ENCODE peak calls at places on chromosomes 12 and 14, in ten cellular contexts. L, V, A, W, C, O, D, I, K and B are unnamed samples.

GRCh38 chr12:84793558-84794367 is 118.8 kb downstream of the SLC6A15 start:
- DNase-seq in L (no peak), V (no peak), A (no peak), W (peak), C (peak), O (no peak), D (no peak), I (no peak), K (peak), B (no peak)

GRCh38 chr14:71231521-71232393 is 324.5 kb downstream of the PCNX1 start:
- DNase-seq in L (no peak), V (no peak), A (no peak), W (no peak), C (no peak), O (no peak), D (no peak), I (no peak), K (peak), B (no peak)

GRCh38 chr14:76011959-76012802 is 26.6 kb downstream of the IFT43 start:
- DNase-seq in L (no peak), V (no peak), A (no peak), W (no peak), C (peak), O (no peak), D (no peak), I (no peak), K (no peak), B (no peak)

GRCh38 chr12:127170271-127171180 is 1096.4 kb upstream of the TMEM132C start:
- DNase-seq in L (no peak), V (no peak), A (no peak), W (peak), C (peak), O (no peak), D (no peak), I (no peak), K (no peak), B (no peak)

GRCh38 chr14:45679852-45680251 is 426.9 kb upstream of the MIS18BP1 start:
- DNase-seq in L (no peak), V (no peak), A (no peak), W (peak), C (peak), O (no peak), D (peak), I (no peak), K (no peak), B (no peak)

GRCh38 chr12:29719381-29719780 is 64.4 kb downstream of the TMTC1 start:
- DNase-seq in L (no peak), V (no peak), A (no peak), W (no peak), C (no peak), O (no peak), D (no peak), I (no peak), K (no peak), B (no peak)

GRCh38 chr12:88325828-88326214 is 183.7 kb downstream of the TMTC3 start:
- DNase-seq in L (no peak), V (no peak), A (no peak), W (peak), C (peak), O (no peak), D (no peak), I (no peak), K (no peak), B (no peak)

GRCh38 chr14:61192970-61193369 is 88.2 kb downstream of the TMEM30B start:
- DNase-seq in L (no peak), V (no peak), A (no peak), W (peak), C (no peak), O (peak), D (no peak), I (no peak), K (no peak), B (no peak)

GRCh38 chr12:21813125-21813524 is 38.6 kb upstream of the KCNJ8 start:
- DNase-seq in L (no peak), V (no peak), A (no peak), W (no peak), C (no peak), O (no peak), D (no peak), I (no peak), K (no peak), B (no peak)

GRCh38 chr12:1539135-1539534 is 55.2 kb downstream of the FBXL14 start:
- DNase-seq in L (no peak), V (no peak), A (no peak), W (no peak), C (no peak), O (no peak), D (no peak), I (no peak), K (no peak), B (no peak)

GRCh38 chr12:62898568-62898967 is 36.4 kb downstream of the PPM1H start:
- DNase-seq in L (no peak), V (no peak), A (no peak), W (peak), C (peak), O (no peak), D (no peak), I (no peak), K (no peak), B (no peak)

GRCh38 chr12:69056743-69057515 is 124.0 kb upstream of the CPM start:
- DNase-seq in L (no peak), V (no peak), A (no peak), W (peak), C (peak), O (no peak), D (no peak), I (no peak), K (no peak), B (no peak)

GRCh38 chr12:89858718-89859117 is 150.1 kb upstream of the ATP2B1 start:
- DNase-seq in L (no peak), V (no peak), A (no peak), W (no peak), C (no peak), O (no peak), D (no peak), I (no peak), K (no peak), B (no peak)

GRCh38 chr12:66584673-66585072 is 94.2 kb downstream of the GRIP1 start:
- DNase-seq in L (no peak), V (no peak), A (no peak), W (no peak), C (peak), O (no peak), D (no peak), I (no peak), K (peak), B (no peak)

GRCh38 chr14:89337912-89338311 is 79.1 kb downstream of the FOXN3 start:
- DNase-seq in L (no peak), V (no peak), A (no peak), W (peak), C (peak), O (no peak), D (no peak), I (no peak), K (no peak), B (no peak)

GRCh38 chr14:88482524-88482923 is 72.3 kb downstream of the PTPN21 start:
- DNase-seq in L (no peak), V (no peak), A (no peak), W (no peak), C (no peak), O (no peak), D (no peak), I (no peak), K (no peak), B (no peak)

GRCh38 chr12:112167728-112168525 is 42.6 kb downstream of the TRAFD1 start:
- DNase-seq in L (no peak), V (no peak), A (peak), W (no peak), C (no peak), O (no peak), D (no peak), I (no peak), K (no peak), B (no peak)

GRCh38 chr12:110743571-110744093 is 941 bp upstream of the PPP1CC start:
- DNase-seq in L (no peak), V (peak), A (peak), W (peak), C (peak), O (no peak), D (no peak), I (no peak), K (peak), B (no peak)

GRCh38 chr12:21819236-21819635 is 44.7 kb upstream of the KCNJ8 start:
- DNase-seq in L (no peak), V (no peak), A (no peak), W (peak), C (peak), O (no peak), D (peak), I (no peak), K (no peak), B (no peak)

GRCh38 chr12:110141389-110141788 is 17.2 kb downstream of the IFT81 start:
- DNase-seq in L (no peak), V (no peak), A (no peak), W (peak), C (peak), O (no peak), D (no peak), I (no peak), K (no peak), B (no peak)

GRCh38 chr14:74049886-74050495 is 30.8 kb downstream of the BBOF1 start:
- DNase-seq in L (no peak), V (no peak), A (no peak), W (no peak), C (no peak), O (no peak), D (no peak), I (no peak), K (no peak), B (no peak)

GRCh38 chr12:99959549-99960170 is 25.1 kb downstream of the ANKS1B start:
- DNase-seq in L (no peak), V (no peak), A (no peak), W (peak), C (peak), O (peak), D (peak), I (no peak), K (peak), B (no peak)

GRCh38 chr12:48185181-48185919 is 1.9 kb downstream of the CCDC184 start:
- DNase-seq in L (no peak), V (no peak), A (peak), W (no peak), C (peak), O (no peak), D (no peak), I (no peak), K (peak), B (no peak)

GRCh38 chr12:11746024-11746771 is 96.7 kb downstream of the ETV6 start:
- DNase-seq in L (no peak), V (no peak), A (no peak), W (peak), C (peak), O (no peak), D (peak), I (no peak), K (peak), B (no peak)

GRCh38 chr12:93203361-93203760 is 174.4 kb upstream of the NUDT4 start:
- DNase-seq in L (no peak), V (no peak), A (no peak), W (no peak), C (peak), O (no peak), D (no peak), I (no peak), K (no peak), B (no peak)

GRCh38 chr14:69261761-69262331 is 1.9 kb downstream of the GALNT16 start:
- DNase-seq in L (no peak), V (no peak), A (no peak), W (no peak), C (no peak), O (no peak), D (no peak), I (no peak), K (peak), B (no peak)

GRCh38 chr14:34700622-34701130 is 13.7 kb downstream of the CFL2 start:
- DNase-seq in L (no peak), V (no peak), A (no peak), W (no peak), C (no peak), O (peak), D (no peak), I (no peak), K (no peak), B (no peak)